ENCODE peak calls at places on chromosomes 11 and 22, in four cellular contexts. C is CD4-positive, alpha-beta T cell; Q is ovary; F is CD8-positive, alpha-beta T cell. O is an unnamed sample.

GRCh38 chr22:33328789-33329296 is 270.7 kb upstream of the SYN3 start:
- DNase-seq in F (no peak), Q (no peak), C (no peak), O (no peak)

GRCh38 chr22:30968015-30968923 is at the start of gene MORC2:
- DNase-seq in Q (peak; percentile 72), C (no peak), F (no peak), O (no peak)

GRCh38 chr11:119149371-119150275 is 771 bp downstream of the ABCG4 start:
- DNase-seq in C (no peak), F (no peak), Q (no peak), O (no peak)

GRCh38 chr11:95339554-95339953 is 108.6 kb upstream of the SESN3 start:
- DNase-seq in Q (no peak), C (no peak), F (no peak), O (no peak)

GRCh38 chr11:27524155-27524554 is 17.6 kb upstream of the LIN7C start:
- DNase-seq in Q (no peak), F (no peak), C (no peak), O (no peak)

GRCh38 chr11:57406337-57406904 is 16.0 kb upstream of the PRG2 start:
- DNase-seq in C (no peak), Q (no peak), F (no peak), O (no peak)

GRCh38 chr22:43293661-43294392 is 49.3 kb downstream of the SCUBE1 start:
- DNase-seq in C (no peak), Q (peak; percentile 84), F (no peak), O (no peak)

GRCh38 chr11:93522448-93522847 is 20.7 kb downstream of the SMCO4 start:
- DNase-seq in F (no peak), C (no peak), Q (no peak), O (no peak)

GRCh38 chr11:128940156-128940555 is 2.5 kb downstream of the TP53AIP1 start:
- DNase-seq in F (no peak), Q (no peak), C (no peak), O (no peak)

GRCh38 chr11:64379160-64379559 is 20.2 kb downstream of the RPS6KA4 start:
- DNase-seq in Q (no peak), C (no peak), F (no peak), O (no peak)

GRCh38 chr22:30046716-30047363 is 33.4 kb upstream of the HORMAD2 start:
- DNase-seq in F (no peak), Q (no peak), C (no peak), O (no peak)

DNA sequence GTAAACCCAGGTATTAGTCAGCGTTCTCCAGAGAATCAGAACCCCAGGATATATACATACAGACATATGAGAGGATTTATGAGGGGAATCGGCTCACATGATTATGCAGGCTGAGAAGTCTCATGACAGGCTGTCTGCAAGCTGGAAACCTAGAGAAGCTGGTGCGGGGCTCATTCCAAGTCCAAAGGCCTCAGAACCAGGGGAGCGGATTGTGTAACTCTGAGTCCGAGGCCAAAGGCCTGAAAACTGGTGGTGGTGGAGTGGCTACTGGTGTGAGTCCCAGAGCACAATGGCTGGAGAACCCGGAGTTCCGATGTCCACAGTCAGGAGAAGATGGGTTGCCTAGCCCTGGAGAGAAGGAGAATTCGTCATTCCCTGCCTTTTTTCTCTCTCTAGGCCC is 29.7 kb upstream of the CD81 start:
- DNase-seq in C (no peak), F (no peak), Q (no peak), O (no peak)
- H3K9me3 ChIP-seq in C (no peaks in the 10 kb centered on the region), F (no peaks in the 10 kb centered on the region), Q (no peaks in the 10 kb centered on the region), O (no peaks in the 10 kb centered on the region)

DNA sequence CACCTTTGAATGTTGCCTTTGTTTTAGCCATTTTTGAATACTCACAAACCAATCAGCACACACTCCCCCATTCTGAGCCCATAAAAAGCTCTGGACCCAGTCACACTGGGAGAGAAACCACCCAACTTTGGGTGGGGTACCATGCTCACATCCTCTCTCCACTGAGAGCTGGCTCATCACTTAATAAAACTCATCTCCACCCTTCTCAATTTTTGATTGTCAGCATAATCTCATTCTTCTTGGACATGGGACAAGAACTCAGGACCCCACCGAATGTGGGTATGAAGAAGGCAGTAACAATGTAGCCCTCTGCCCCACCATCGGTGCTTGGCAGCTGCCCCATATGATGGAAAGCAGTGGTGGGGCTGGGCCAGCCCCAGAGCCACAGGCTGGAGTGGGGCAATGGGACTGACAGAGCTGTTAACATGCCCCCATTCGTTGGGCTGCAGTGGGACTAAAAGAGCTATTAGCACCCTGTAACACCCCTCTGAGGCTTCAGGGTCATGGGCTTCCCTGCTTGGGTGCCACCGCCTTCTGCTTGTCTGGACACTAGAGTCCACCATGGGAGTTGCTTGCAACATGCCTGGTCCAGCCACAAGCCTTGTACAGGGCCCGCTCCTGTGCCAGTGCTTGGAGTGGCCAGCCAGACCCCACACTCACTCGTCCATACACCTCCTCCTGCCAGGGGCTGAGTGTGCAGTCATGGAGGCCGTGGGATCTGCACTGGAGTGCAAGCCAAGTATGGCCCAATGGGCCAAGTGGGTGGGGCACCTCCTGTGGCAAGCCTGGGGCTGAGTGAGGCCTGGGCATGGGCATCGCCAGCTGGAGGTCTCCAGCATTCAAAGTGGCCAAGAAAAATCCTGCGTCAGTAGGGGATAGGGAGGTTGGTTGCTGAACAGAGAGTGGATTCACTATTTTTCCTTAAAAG is 471.1 kb downstream of the TBC1D22A start:
- DNase-seq in Q (no peak), F (no peak), C (no peak), O (no peak)
- H3K9me3 ChIP-seq in Q (peaks cover 7% of the 10 kb centered on the region), F (no peaks in the 10 kb centered on the region), C (no peaks in the 10 kb centered on the region), O (no peaks in the 10 kb centered on the region)

GRCh38 chr11:3370268-3370870 is 8.6 kb downstream of the ZNF195 start:
- DNase-seq in C (no peak), Q (no peak), F (no peak), O (no peak)
- H3K9me3 ChIP-seq in C (peaks cover 26% of the 10 kb centered on the region), Q (no peaks in the 10 kb centered on the region), F (peaks cover 3% of the 10 kb centered on the region), O (peaks cover 9% of the 10 kb centered on the region)

GRCh38 chr22:11629661-11630385 is 3898.2 kb upstream of the OR11H1 start:
- DNase-seq in F (no peak), Q (no peak), C (no peak), O (no peak)
- H3K9me3 ChIP-seq in F (peaks cover 6% of the 10 kb centered on the region), Q (no peaks in the 10 kb centered on the region), C (peaks cover 31% of the 10 kb centered on the region), O (no peaks in the 10 kb centered on the region)

DNA sequence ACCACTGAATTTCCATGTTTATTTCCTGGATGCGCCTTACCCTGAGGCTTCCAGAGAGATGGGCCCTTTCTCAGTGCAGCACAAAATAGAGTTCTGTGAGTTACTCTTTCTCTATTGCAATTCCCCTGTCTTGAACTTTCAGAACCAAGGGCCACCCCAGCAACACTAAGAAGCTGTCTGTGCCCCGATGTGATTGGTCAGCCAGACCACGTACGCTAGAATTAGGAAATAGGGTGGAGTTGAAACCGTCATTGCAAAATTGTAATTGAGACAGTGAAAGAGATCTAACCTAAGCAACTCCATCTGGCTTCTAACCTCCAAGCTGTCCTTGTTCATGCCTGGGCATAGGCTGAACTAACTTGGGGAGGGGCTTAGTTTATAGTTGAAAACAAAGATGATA is 981.3 kb downstream of the OPCML start:
- DNase-seq in Q (no peak), C (no peak), F (no peak), O (no peak)
- H3K9me3 ChIP-seq in Q (no peaks in the 10 kb centered on the region), C (no peaks in the 10 kb centered on the region), F (no peaks in the 10 kb centered on the region), O (no peaks in the 10 kb centered on the region)

DNA sequence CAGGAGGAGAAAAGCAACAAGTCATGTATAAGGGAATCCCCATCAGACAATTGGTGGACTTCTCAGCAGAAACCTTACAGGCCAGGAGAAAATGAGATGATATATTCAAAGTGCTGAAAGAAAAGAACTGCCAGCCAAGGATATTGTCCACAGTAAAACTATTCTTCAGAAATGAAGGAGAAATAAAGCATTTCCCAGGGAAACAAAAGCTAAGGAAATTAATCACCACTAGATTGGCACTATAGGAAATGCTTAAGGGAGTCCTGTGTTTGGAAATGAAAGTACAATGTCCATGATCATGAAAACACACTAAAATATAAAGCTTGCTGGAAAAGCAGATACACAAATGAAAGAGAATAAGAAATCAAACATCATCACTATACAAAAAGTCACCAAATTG is 282.0 kb downstream of the BLID start:
- DNase-seq in Q (no peak), C (no peak), F (no peak), O (no peak)
- H3K9me3 ChIP-seq in Q (no peaks in the 10 kb centered on the region), C (peaks cover 32% of the 10 kb centered on the region), F (no peaks in the 10 kb centered on the region), O (no peaks in the 10 kb centered on the region)

DNA sequence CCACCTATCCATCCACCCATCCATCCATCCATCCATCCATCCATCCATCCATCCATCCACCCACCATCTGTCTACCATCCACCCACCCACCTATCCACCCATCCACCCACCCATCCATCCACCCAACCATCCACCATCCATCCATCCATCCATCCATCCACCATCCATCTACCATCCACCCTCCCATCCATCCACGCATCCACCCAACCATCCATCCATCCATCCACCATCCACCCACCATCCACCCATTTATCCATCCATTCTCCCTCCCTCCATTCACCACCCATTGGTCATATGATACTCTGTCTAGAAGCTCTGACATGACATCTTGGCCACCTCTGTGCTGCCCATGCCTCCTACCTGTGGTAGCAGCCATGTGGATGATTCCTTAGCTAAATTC is 31.7 kb downstream of the MUC2 start:
- DNase-seq in F (no peak), Q (no peak), C (no peak), O (no peak)
- H3K9me3 ChIP-seq in F (no peaks in the 10 kb centered on the region), Q (no peaks in the 10 kb centered on the region), C (no peaks in the 10 kb centered on the region), O (no peaks in the 10 kb centered on the region)

GRCh38 chr11:99818991-99819390 is 798.2 kb downstream of the CNTN5 start:
- DNase-seq in F (no peak), C (no peak), Q (no peak), O (no peak)

GRCh38 chr11:99814021-99814420 is 793.3 kb downstream of the CNTN5 start:
- DNase-seq in C (no peak), F (no peak), Q (no peak), O (no peak)

DNA sequence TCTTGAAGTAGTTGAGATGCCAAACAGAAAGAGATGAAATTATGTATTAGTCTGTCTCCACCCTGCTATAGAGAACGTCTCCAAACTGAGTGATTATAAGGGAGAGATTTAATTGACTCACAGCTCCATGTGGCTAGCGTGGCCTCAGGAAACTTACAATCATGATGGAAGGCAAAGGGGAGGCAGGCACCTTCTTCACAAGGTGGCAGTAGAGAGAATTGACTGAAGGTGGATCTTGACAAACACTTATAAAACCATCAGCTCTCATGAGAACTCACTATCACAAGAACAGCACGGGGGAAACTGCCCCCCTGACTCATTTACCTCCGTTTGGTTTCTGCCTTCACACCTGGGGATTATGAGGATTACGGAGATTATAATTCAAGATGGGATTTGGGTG is 794.0 kb downstream of the CNTN5 start:
- DNase-seq in Q (no peak), C (no peak), F (no peak), O (no peak)
- H3K9me3 ChIP-seq in Q (no peaks in the 10 kb centered on the region), C (no peaks in the 10 kb centered on the region), F (no peaks in the 10 kb centered on the region), O (no peaks in the 10 kb centered on the region)

O was measured in T-helper 17 cell.